ENCODE peak calls at places on chromosome 22, in four cellular contexts. One of them, this sample, is unnamed.

GRCh38 chr22:27416553-27417427 is 384.8 kb downstream of the MN1 start:
- DNase-seq in K562: no peak
- DNase-seq in GM12891: no peak
- DNase-seq in GM12878: no peak
- DNase-seq in this sample: no peak

GRCh38 chr22:20810645-20811044 is 36.7 kb downstream of the SERPIND1 start:
- DNase-seq in K562: no peak
- DNase-seq in GM12891: no peak
- DNase-seq in GM12878: no peak
- DNase-seq in this sample: no peak

GRCh38 chr22:38567531-38568245 is 2.3 kb downstream of the DMC1 start:
- DNase-seq in K562: no peak
- DNase-seq in GM12891: no peak
- DNase-seq in GM12878: no peak
- DNase-seq in this sample: no peak

GRCh38 chr22:30288414-30289125 is 735 bp downstream of the CASTOR1 start:
- DNase-seq in K562: no peak
- DNase-seq in GM12891: no peak
- DNase-seq in GM12878: no peak
- DNase-seq in this sample: no peak

GRCh38 chr22:31838917-31839316 is 85.1 kb downstream of the DEPDC5 start:
- DNase-seq in K562: no peak
- DNase-seq in GM12891: no peak
- DNase-seq in GM12878: no peak
- DNase-seq in this sample: no peak

GRCh38 chr22:38952382-38952993 is 4.9 kb upstream of the APOBEC3A start:
- DNase-seq in K562: no peak
- DNase-seq in GM12891: no peak
- DNase-seq in GM12878: no peak
- DNase-seq in this sample: no peak

GRCh38 chr22:49331223-49331815 is 496.4 kb downstream of the BRD1 start:
- DNase-seq in K562: no peak
- DNase-seq in GM12891: no peak
- DNase-seq in GM12878: no peak
- DNase-seq in this sample: no peak

GRCh38 chr22:29018293-29019189 is 43.1 kb downstream of the C22orf31 start:
- DNase-seq in K562: no peak
- DNase-seq in GM12891: no peak
- DNase-seq in GM12878: no peak
- DNase-seq in this sample: no peak

GRCh38 chr22:31637938-31638618 is 23.9 kb downstream of the PISD start:
- DNase-seq in K562: no peak
- DNase-seq in GM12891: no peak
- DNase-seq in GM12878: no peak
- DNase-seq in this sample: peak; percentile 96

GRCh38 chr22:29269731-29270474 is 1.8 kb downstream of the EWSR1 start:
- DNase-seq in K562: no peak
- DNase-seq in GM12891: no peak
- DNase-seq in GM12878: no peak
- DNase-seq in this sample: peak; percentile 30

GRCh38 chr22:50529416-50530279 is at the start of gene TYMP:
- DNase-seq in K562: no peak
- DNase-seq in GM12891: peak; percentile 65
- DNase-seq in GM12878: no peak
- DNase-seq in this sample: peak; percentile 70

GRCh38 chr22:46086577-46087335 is 63.6 kb upstream of the PPARA start:
- DNase-seq in K562: peak; percentile 18
- DNase-seq in GM12891: no peak
- DNase-seq in GM12878: no peak
- DNase-seq in this sample: no peak

GRCh38 chr22:47784991-47785390 is 1022.5 kb downstream of the TBC1D22A start:
- DNase-seq in K562: no peak
- DNase-seq in GM12891: no peak
- DNase-seq in GM12878: no peak
- DNase-seq in this sample: no peak

GRCh38 chr22:17120281-17120680 is 879 bp downstream of the TMEM121B start:
- DNase-seq in K562: peak; percentile 82
- DNase-seq in GM12891: peak; percentile 54
- DNase-seq in GM12878: no peak
- DNase-seq in this sample: no peak

GRCh38 chr22:38464992-38465672 is 2.8 kb upstream of the KDELR3 start:
- DNase-seq in K562: no peak
- DNase-seq in GM12891: no peak
- DNase-seq in GM12878: no peak
- DNase-seq in this sample: no peak

GRCh38 chr22:25682071-25682470 is 59.9 kb upstream of the MYO18B start:
- DNase-seq in K562: no peak
- DNase-seq in GM12891: no peak
- DNase-seq in GM12878: no peak
- DNase-seq in this sample: no peak

GRCh38 chr22:20786536-20786979 is 12.6 kb downstream of the SERPIND1 start:
- DNase-seq in K562: no peak
- DNase-seq in GM12891: no peak
- DNase-seq in GM12878: no peak
- DNase-seq in this sample: no peak

GRCh38 chr22:46738961-46739870 is 1.2 kb upstream of the CERK start:
- DNase-seq in K562: no peak
- DNase-seq in GM12891: peak; percentile 52
- DNase-seq in GM12878: no peak
- DNase-seq in this sample: peak; percentile 63

GRCh38 chr22:46674906-46675305 is 54.7 kb downstream of the GRAMD4 start:
- DNase-seq in K562: no peak
- DNase-seq in GM12891: no peak
- DNase-seq in GM12878: no peak
- DNase-seq in this sample: no peak

GRCh38 chr22:37739611-37740049 is 42.8 kb downstream of the TRIOBP start:
- DNase-seq in K562: no peak
- DNase-seq in GM12891: no peak
- DNase-seq in GM12878: no peak
- DNase-seq in this sample: peak; percentile 81

GRCh38 chr22:29536411-29536810 is 17.1 kb downstream of the THOC5 start:
- DNase-seq in K562: no peak
- DNase-seq in GM12891: no peak
- DNase-seq in GM12878: no peak
- DNase-seq in this sample: no peak

GRCh38 chr22:37165940-37166674 is 16.4 kb upstream of the IL2RB start:
- DNase-seq in K562: no peak
- DNase-seq in GM12891: no peak
- DNase-seq in GM12878: no peak
- DNase-seq in this sample: no peak

GRCh38 chr22:21448627-21449416 is 18.4 kb upstream of the TMEM191C start:
- DNase-seq in K562: no peak
- DNase-seq in GM12891: no peak
- DNase-seq in GM12878: no peak
- DNase-seq in this sample: no peak

GRCh38 chr22:46053563-46054090 is 76.7 kb upstream of the WNT7B start:
- DNase-seq in K562: peak; percentile 22
- DNase-seq in GM12891: peak; percentile 57
- DNase-seq in GM12878: no peak
- DNase-seq in this sample: peak; percentile 47

GRCh38 chr22:37546436-37547248 is 13.6 kb upstream of the CDC42EP1 start:
- DNase-seq in K562: no peak
- DNase-seq in GM12891: no peak
- DNase-seq in GM12878: no peak
- DNase-seq in this sample: no peak

GRCh38 chr22:38313384-38313955 is 3.8 kb downstream of the CSNK1E start:
- DNase-seq in K562: no peak
- DNase-seq in GM12891: no peak
- DNase-seq in GM12878: peak; percentile 35
- DNase-seq in this sample: no peak

GRCh38 chr22:46068908-46069481 is 81.3 kb upstream of the PPARA start:
- DNase-seq in K562: no peak
- DNase-seq in GM12891: no peak
- DNase-seq in GM12878: no peak
- DNase-seq in this sample: peak; percentile 42

GRCh38 chr22:49158741-49159564 is 668.7 kb downstream of the BRD1 start:
- DNase-seq in K562: no peak
- DNase-seq in GM12891: no peak
- DNase-seq in GM12878: no peak
- DNase-seq in this sample: no peak

GRCh38 chr22:47515384-47516125 is 753.1 kb downstream of the TBC1D22A start:
- DNase-seq in K562: no peak
- DNase-seq in GM12891: no peak
- DNase-seq in GM12878: no peak
- DNase-seq in this sample: no peak

GRCh38 chr22:40004836-40005235 is 10.1 kb downstream of the FAM83F start:
- DNase-seq in K562: no peak
- DNase-seq in GM12891: no peak
- DNase-seq in GM12878: no peak
- DNase-seq in this sample: no peak

GRCh38 chr22:45296628-45297297 is 12.0 kb downstream of the UPK3A start:
- DNase-seq in K562: no peak
- DNase-seq in GM12891: peak; percentile 37
- DNase-seq in GM12878: no peak
- DNase-seq in this sample: no peak

GRCh38 chr22:50071432-50072166 is 13.5 kb upstream of the TTLL8 start:
- DNase-seq in K562: no peak
- DNase-seq in GM12891: no peak
- DNase-seq in GM12878: no peak
- DNase-seq in this sample: no peak

GRCh38 chr22:26892401-26893033 is 235.1 kb downstream of the MIAT start:
- DNase-seq in K562: no peak
- DNase-seq in GM12891: no peak
- DNase-seq in GM12878: no peak
- DNase-seq in this sample: no peak

GRCh38 chr22:17845790-17846189 is 71.5 kb upstream of the BID start:
- DNase-seq in K562: no peak
- DNase-seq in GM12891: no peak
- DNase-seq in GM12878: no peak
- DNase-seq in this sample: no peak

GRCh38 chr22:32752868-32753520 is 48.5 kb upstream of the TIMP3 start:
- DNase-seq in K562: no peak
- DNase-seq in GM12891: no peak
- DNase-seq in GM12878: no peak
- DNase-seq in this sample: peak; percentile 4

GRCh38 chr22:23778576-23778900 is 5.9 kb downstream of the MMP11 start:
- DNase-seq in K562: no peak
- DNase-seq in GM12891: no peak
- DNase-seq in GM12878: no peak
- DNase-seq in this sample: no peak
- TF ChIP-seq SPI1 in K562: no peak
- TF ChIP-seq SPI1 in GM12891: no peak
- TF ChIP-seq SPI1 in GM12878: no peak
- TF ChIP-seq SPI1 in this sample: no peak

GRCh38 chr22:41380993-41381328 is 781 bp upstream of the TEF start:
- DNase-seq in K562: no peak
- DNase-seq in GM12891: no peak
- DNase-seq in GM12878: no peak
- DNase-seq in this sample: no peak
- TF ChIP-seq SPI1 in K562: no peak
- TF ChIP-seq SPI1 in GM12891: no peak
- TF ChIP-seq SPI1 in GM12878: no peak
- TF ChIP-seq SPI1 in this sample: no peak

GRCh38 chr22:22919041-22919440 is 31.4 kb downstream of the IGLL5 start:
- DNase-seq in K562: peak; percentile 61
- DNase-seq in GM12891: no peak
- DNase-seq in GM12878: no peak
- DNase-seq in this sample: no peak

GRCh38 chr22:22920104-22920654 is 32.6 kb downstream of the IGLL5 start:
- DNase-seq in K562: peak; percentile 62
- DNase-seq in GM12891: no peak
- DNase-seq in GM12878: no peak
- DNase-seq in this sample: no peak

GRCh38 chr22:22917377-22917776 is 29.8 kb downstream of the IGLL5 start:
- DNase-seq in K562: peak; percentile 54
- DNase-seq in GM12891: no peak
- DNase-seq in GM12878: no peak
- DNase-seq in this sample: no peak

GRCh38 chr22:22916952-22917290 is 29.3 kb downstream of the IGLL5 start:
- DNase-seq in K562: peak; percentile 53
- DNase-seq in GM12891: no peak
- DNase-seq in GM12878: no peak
- DNase-seq in this sample: no peak

GRCh38 chr22:22918297-22918965 is 30.8 kb downstream of the IGLL5 start:
- DNase-seq in K562: peak; percentile 55
- DNase-seq in GM12891: no peak
- DNase-seq in GM12878: no peak
- DNase-seq in this sample: no peak
- TF ChIP-seq SPI1 in K562: no peak
- TF ChIP-seq SPI1 in GM12891: no peak
- TF ChIP-seq SPI1 in GM12878: no peak
- TF ChIP-seq SPI1 in this sample: no peak

GRCh38 chr22:43636086-43636485 is 176.0 kb downstream of the EFCAB6 start:
- DNase-seq in K562: no peak
- DNase-seq in GM12891: no peak
- DNase-seq in GM12878: no peak
- DNase-seq in this sample: no peak
- TF ChIP-seq SPI1 in K562: no peak
- TF ChIP-seq SPI1 in GM12891: no peak
- TF ChIP-seq SPI1 in GM12878: no peak
- TF ChIP-seq SPI1 in this sample: no peak

DNA sequence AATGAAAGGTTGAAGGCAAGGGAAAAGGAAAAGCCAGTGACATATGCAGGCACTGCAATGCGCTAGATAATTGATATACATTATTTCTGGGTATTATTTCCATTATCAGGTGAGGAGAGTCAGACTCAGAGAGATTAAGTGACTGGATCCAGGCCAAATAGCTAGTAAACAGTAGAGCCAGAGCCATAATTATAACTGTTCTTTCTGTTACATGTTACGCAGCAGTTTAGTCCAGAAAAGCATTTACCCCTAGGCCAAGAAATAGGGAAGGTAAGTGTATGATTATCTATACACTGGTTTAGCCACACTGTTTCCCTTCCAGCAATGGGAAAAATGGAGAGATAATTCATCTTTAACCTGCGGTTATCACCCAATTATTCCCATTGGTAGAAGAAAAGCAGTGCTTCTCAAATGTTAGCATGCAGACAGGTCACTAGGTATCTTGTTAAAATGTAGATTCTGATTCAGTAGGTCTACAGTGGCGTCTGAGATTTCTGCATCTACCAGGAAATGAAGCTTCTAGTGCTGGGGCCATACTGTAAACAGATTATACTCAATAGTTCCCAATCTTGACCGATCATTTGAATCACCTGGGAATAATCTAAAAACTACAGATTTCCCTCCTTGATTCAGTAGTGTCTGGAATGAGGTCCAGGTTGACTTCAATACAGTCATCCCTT is 69.4 kb downstream of the RBFOX2 start:
- DNase-seq in K562: no peak
- DNase-seq in GM12891: no peak
- DNase-seq in GM12878: no peak
- DNase-seq in this sample: no peak
- TF ChIP-seq SPI1 in K562: no peak
- TF ChIP-seq SPI1 in GM12891: no peak
- TF ChIP-seq SPI1 in GM12878: no peak
- TF ChIP-seq SPI1 in this sample: no peak

DNA sequence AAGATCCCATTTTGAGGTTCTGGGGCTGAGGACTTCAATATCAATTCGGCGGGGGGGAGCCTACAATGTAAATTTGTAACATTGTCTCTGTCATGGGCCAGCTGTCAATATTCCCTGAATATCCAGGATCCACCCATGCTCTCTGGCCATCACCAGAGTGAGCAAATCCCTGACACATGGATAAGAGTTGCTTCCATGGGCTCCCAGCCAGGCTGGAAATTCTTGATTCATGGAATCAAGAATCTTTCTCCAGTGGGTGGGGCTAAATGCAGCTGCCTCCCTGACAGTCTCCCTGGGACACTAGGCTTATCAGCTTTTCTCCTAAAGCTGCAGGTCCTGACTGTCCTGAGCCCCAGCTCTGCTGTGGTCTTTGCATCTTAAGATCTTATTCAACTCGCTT is 86.9 kb upstream of the IGLL5 start:
- DNase-seq in K562: no peak
- DNase-seq in GM12891: no peak
- DNase-seq in GM12878: no peak
- DNase-seq in this sample: no peak
- TF ChIP-seq SPI1 in K562: no peak
- TF ChIP-seq SPI1 in GM12891: no peak
- TF ChIP-seq SPI1 in GM12878: no peak
- TF ChIP-seq SPI1 in this sample: no peak

This sample was measured in HL-60.